ENCODE peak calls at places on chromosome 15, in five cellular contexts. One of them, this sample, is unnamed. For H3K4me1, the result is how much of the 10 kb centered on the place peaks cover.

GRCh38 chr15:95857124-95857757 is 473.3 kb upstream of the NR2F2 start:
- DNase-seq in HCT116: no peak
- DNase-seq in transverse colon: no peak
- DNase-seq in A549: no peak
- DNase-seq in Panc1: no peak
- DNase-seq in this sample: no peak

GRCh38 chr15:25345943-25346342 is 92.9 kb downstream of the UBE3A start:
- DNase-seq in HCT116: no peak
- DNase-seq in transverse colon: no peak
- DNase-seq in A549: no peak
- DNase-seq in Panc1: no peak
- DNase-seq in this sample: no peak

GRCh38 chr15:67823371-67824156 is 1.7 kb upstream of the SKOR1 start:
- DNase-seq in HCT116: no peak
- DNase-seq in transverse colon: no peak
- DNase-seq in A549: no peak
- DNase-seq in Panc1: no peak
- DNase-seq in this sample: no peak

GRCh38 chr15:83284563-83285283 is at the start of gene BNC1:
- DNase-seq in HCT116: no peak
- DNase-seq in transverse colon: no peak
- DNase-seq in A549: no peak
- DNase-seq in Panc1: no peak
- DNase-seq in this sample: peak

GRCh38 chr15:62647195-62647865 is 395.2 kb upstream of the TPM1 start:
- DNase-seq in HCT116: peak
- DNase-seq in transverse colon: peak
- DNase-seq in A549: peak
- DNase-seq in Panc1: peak
- DNase-seq in this sample: peak

GRCh38 chr15:88057836-88058235 is 198.7 kb downstream of the NTRK3 start:
- DNase-seq in HCT116: no peak
- DNase-seq in transverse colon: no peak
- DNase-seq in A549: no peak
- DNase-seq in Panc1: no peak
- DNase-seq in this sample: no peak

GRCh38 chr15:95590533-95591044 is 739.9 kb upstream of the NR2F2 start:
- DNase-seq in HCT116: no peak
- DNase-seq in transverse colon: no peak
- DNase-seq in A549: no peak
- DNase-seq in Panc1: no peak
- DNase-seq in this sample: no peak

GRCh38 chr15:63349621-63350020 is 32.0 kb downstream of the CA12 start:
- DNase-seq in HCT116: no peak
- DNase-seq in transverse colon: no peak
- DNase-seq in A549: no peak
- DNase-seq in Panc1: no peak
- DNase-seq in this sample: no peak

GRCh38 chr15:70047386-70048195 is 50.1 kb downstream of the TLE3 start:
- DNase-seq in HCT116: no peak
- DNase-seq in transverse colon: peak
- DNase-seq in A549: no peak
- DNase-seq in Panc1: no peak
- DNase-seq in this sample: no peak

GRCh38 chr15:38551720-38552627 is 12.6 kb downstream of the RASGRP1 start:
- DNase-seq in HCT116: no peak
- DNase-seq in transverse colon: no peak
- DNase-seq in A549: no peak
- DNase-seq in Panc1: no peak
- DNase-seq in this sample: no peak

DNA sequence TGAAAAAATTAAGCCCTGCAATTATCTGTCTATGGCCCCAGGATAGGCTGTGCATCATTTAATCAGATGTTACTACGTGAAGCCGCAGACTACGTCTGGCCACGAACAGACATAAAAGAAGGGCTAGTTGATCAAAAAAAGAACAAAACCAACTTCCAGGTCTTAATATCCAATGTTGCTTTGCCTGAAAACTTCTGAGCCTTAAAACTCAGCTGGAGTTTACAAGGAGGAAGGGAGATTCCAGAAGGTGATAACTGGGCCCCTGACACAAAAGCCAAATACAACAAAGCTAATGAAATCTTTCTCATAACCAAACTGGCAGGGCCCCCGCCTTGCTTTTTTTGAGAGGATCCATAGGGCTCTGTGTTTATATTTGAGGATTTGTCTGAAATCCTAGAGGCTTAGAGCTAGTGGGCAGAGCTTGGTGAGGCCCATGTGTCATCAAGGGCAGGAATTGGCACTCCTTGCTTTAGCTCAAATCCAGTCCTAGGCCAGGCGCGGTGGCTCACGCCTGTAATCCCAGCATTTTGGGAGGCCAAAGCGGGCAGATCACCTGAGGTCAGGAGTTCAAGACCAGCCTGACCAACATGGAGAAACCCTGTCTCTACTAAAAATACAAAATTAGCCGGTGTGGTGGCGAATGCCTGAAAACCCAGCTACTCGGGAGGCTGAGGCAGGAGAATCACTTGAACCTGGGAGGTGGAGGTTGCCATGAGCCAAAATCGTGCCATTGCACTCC is 111.6 kb upstream of the TRPM1 start:
- DNase-seq in HCT116: no peak
- DNase-seq in transverse colon: no peak
- DNase-seq in A549: no peak
- DNase-seq in Panc1: no peak
- DNase-seq in this sample: no peak
- H3K27ac ChIP-seq in HCT116: no peak
- H3K27ac ChIP-seq in transverse colon: no peak
- H3K27ac ChIP-seq in A549: no peak
- H3K27ac ChIP-seq in Panc1: peak
- H3K27ac ChIP-seq in this sample: no peak

DNA sequence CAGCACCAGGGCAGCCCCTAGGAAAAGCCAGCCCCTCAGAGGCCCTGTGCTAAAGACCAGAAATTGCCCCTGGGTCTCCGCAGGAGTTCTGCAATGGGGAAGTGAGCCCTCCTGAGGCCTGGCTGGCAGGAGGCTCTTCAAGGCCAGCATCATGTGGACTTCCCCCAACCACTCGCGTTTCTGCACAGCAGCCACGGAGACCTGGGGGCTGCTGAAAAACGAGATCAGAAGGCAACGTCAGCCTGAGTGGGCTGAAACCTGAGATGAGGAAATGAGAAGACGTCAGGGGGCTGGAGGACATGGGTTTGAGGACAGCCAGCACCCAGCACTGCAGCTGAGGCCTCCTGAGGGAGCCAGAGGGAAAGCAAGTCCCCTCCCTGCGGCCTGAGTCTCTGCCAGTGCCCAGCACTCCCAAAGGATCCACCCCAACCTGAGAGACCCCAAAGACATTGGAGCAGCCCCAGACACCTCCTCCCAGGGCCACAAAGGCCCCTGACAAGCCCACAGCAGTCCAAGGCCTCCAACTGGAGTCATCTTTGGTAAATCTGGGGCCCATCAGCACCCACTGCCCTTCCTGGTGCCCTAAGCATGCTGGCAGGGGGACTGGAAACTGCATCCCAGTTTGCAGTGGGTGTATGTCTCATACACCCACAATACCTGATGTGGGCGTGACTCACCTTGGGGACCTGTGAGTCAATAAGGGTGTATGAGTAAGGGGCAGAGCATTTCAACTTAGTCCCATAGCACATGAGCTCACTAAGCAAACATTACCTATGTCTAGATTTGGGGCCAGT is 29.2 kb upstream of the CYP11A1 start:
- DNase-seq in HCT116: peak
- DNase-seq in transverse colon: peak
- DNase-seq in A549: peak
- DNase-seq in Panc1: peak
- DNase-seq in this sample: no peak
- H3K4me3 ChIP-seq in HCT116: peak
- H3K4me3 ChIP-seq in transverse colon: no peak
- H3K4me3 ChIP-seq in A549: no peak
- H3K4me3 ChIP-seq in Panc1: no peak
- H3K4me3 ChIP-seq in this sample: no peak

GRCh38 chr15:64430000-64430735 is 30.2 kb upstream of the ZNF609 start:
- DNase-seq in HCT116: no peak
- DNase-seq in transverse colon: peak
- DNase-seq in A549: no peak
- DNase-seq in Panc1: no peak
- DNase-seq in this sample: no peak

GRCh38 chr15:64422697-64423096 is 35.1 kb downstream of the TRIP4 start:
- DNase-seq in HCT116: no peak
- DNase-seq in transverse colon: no peak
- DNase-seq in A549: no peak
- DNase-seq in Panc1: no peak
- DNase-seq in this sample: no peak

GRCh38 chr15:64423970-64424369 is 36.3 kb downstream of the TRIP4 start:
- DNase-seq in HCT116: no peak
- DNase-seq in transverse colon: no peak
- DNase-seq in A549: no peak
- DNase-seq in Panc1: no peak
- DNase-seq in this sample: no peak

GRCh38 chr15:64429448-64429847 is 30.9 kb upstream of the ZNF609 start:
- DNase-seq in HCT116: no peak
- DNase-seq in transverse colon: no peak
- DNase-seq in A549: no peak
- DNase-seq in Panc1: no peak
- DNase-seq in this sample: no peak

GRCh38 chr15:64426845-64427465 is 33.4 kb upstream of the ZNF609 start:
- DNase-seq in HCT116: peak
- DNase-seq in transverse colon: no peak
- DNase-seq in A549: peak
- DNase-seq in Panc1: peak
- DNase-seq in this sample: no peak
- H3K4me1 ChIP-seq in HCT116: under half
- H3K4me1 ChIP-seq in transverse colon: under half
- H3K4me1 ChIP-seq in A549: under half
- H3K4me1 ChIP-seq in Panc1: under half
- H3K4me1 ChIP-seq in this sample: under half

GRCh38 chr15:92636950-92637481 is 18.6 kb downstream of the FAM174B start:
- DNase-seq in HCT116: peak
- DNase-seq in transverse colon: peak
- DNase-seq in A549: no peak
- DNase-seq in Panc1: no peak
- DNase-seq in this sample: no peak

GRCh38 chr15:92637621-92638020 is 18.0 kb downstream of the FAM174B start:
- DNase-seq in HCT116: no peak
- DNase-seq in transverse colon: no peak
- DNase-seq in A549: no peak
- DNase-seq in Panc1: no peak
- DNase-seq in this sample: no peak

GRCh38 chr15:92636401-92636949 is 19.1 kb downstream of the FAM174B start:
- DNase-seq in HCT116: no peak
- DNase-seq in transverse colon: no peak
- DNase-seq in A549: no peak
- DNase-seq in Panc1: no peak
- DNase-seq in this sample: no peak

GRCh38 chr15:92638709-92639365 is 16.7 kb downstream of the FAM174B start:
- DNase-seq in HCT116: no peak
- DNase-seq in transverse colon: peak
- DNase-seq in A549: no peak
- DNase-seq in Panc1: no peak
- DNase-seq in this sample: peak

GRCh38 chr15:92638291-92638708 is 17.3 kb downstream of the FAM174B start:
- DNase-seq in HCT116: no peak
- DNase-seq in transverse colon: peak
- DNase-seq in A549: no peak
- DNase-seq in Panc1: no peak
- DNase-seq in this sample: no peak
- H3K27ac ChIP-seq in HCT116: no peak
- H3K27ac ChIP-seq in transverse colon: peak
- H3K27ac ChIP-seq in A549: no peak
- H3K27ac ChIP-seq in Panc1: peak
- H3K27ac ChIP-seq in this sample: no peak

GRCh38 chr15:60548101-60548500 is 69.2 kb upstream of the ICE2 start:
- DNase-seq in HCT116: no peak
- DNase-seq in transverse colon: no peak
- DNase-seq in A549: no peak
- DNase-seq in Panc1: no peak
- DNase-seq in this sample: no peak
- H3K4me3 ChIP-seq in HCT116: no peak
- H3K4me3 ChIP-seq in transverse colon: no peak
- H3K4me3 ChIP-seq in A549: no peak
- H3K4me3 ChIP-seq in Panc1: no peak
- H3K4me3 ChIP-seq in this sample: no peak

DNA sequence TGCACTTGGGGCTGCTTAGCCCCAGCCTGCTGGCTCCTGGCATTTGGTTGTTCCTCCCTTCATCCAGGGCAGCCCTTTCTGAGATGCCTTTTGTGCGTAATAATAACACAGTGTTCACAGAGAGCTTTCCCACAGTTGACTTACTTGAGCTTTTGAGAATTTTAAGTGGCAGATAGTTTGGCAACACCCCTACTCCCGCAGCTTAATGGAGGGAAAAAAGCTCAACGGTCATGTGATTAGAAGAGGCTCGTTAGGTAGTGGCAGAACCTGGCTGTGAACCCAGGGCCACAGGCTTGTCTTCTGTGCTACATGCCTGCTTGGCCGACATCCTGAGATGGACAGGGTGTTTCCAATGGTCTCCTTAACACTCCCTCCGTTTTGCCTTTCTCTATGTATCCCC is 4.7 kb downstream of the KBTBD13 start:
- DNase-seq in HCT116: no peak
- DNase-seq in transverse colon: no peak
- DNase-seq in A549: no peak
- DNase-seq in Panc1: no peak
- DNase-seq in this sample: no peak
- H3K4me1 ChIP-seq in HCT116: under half
- H3K4me1 ChIP-seq in transverse colon: under half
- H3K4me1 ChIP-seq in A549: under half
- H3K4me1 ChIP-seq in Panc1: under half
- H3K4me1 ChIP-seq in this sample: half or more

DNA sequence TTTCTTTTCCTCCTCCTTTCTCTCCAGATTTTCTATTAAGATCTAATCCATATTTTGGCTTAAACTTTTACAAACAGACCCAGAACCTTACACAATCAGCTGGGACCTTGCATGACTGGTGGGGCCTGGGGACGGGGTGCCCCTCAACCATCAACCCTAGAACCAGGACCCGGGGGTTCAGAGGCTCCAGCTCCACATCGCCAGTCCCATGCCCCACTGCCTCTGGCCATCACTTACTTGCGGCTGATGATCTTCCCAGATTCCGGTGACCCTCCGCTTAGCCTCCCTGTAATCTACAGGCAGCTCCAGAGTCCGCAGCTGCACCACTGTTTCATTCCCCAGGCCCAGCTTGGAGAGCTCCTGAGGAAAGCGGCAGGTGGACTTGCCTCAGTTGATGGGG is 36.8 kb downstream of the PGPEP1L start:
- DNase-seq in HCT116: no peak
- DNase-seq in transverse colon: no peak
- DNase-seq in A549: no peak
- DNase-seq in Panc1: no peak
- DNase-seq in this sample: no peak
- H3K27ac ChIP-seq in HCT116: no peak
- H3K27ac ChIP-seq in transverse colon: no peak
- H3K27ac ChIP-seq in A549: no peak
- H3K27ac ChIP-seq in Panc1: no peak
- H3K27ac ChIP-seq in this sample: no peak